ENCODE peak calls at places on chromosomes 6 and 20, in eight cellular contexts. I is effector memory CD4-positive, alpha-beta T cell; Y is GM06990; P is CD8-positive, alpha-beta memory T cell; W is cardiac fibroblast; Q is uterus; N is CD8-positive, alpha-beta T cell; M is CD4-positive, CD25-positive, alpha-beta regulatory T cell. G is an unnamed sample.

GRCh38 chr6:139982652-139983051 is 608.2 kb upstream of the CITED2 start:
- DNase-seq in I (no peak), Y (no peak), P (no peak), W (peak), Q (no peak), N (no peak), M (no peak), G (no peak)

GRCh38 chr6:3433005-3433404 is 23.8 kb downstream of the SLC22A23 start:
- DNase-seq in I (no peak), Y (no peak), P (no peak), W (no peak), Q (no peak), N (no peak), M (no peak), G (no peak)

GRCh38 chr6:20699402-20699801 is 165.1 kb downstream of the CDKAL1 start:
- DNase-seq in I (no peak), Y (no peak), P (no peak), W (no peak), Q (no peak), N (no peak), M (no peak), G (no peak)

GRCh38 chr6:45002390-45002789 is 325.7 kb upstream of the RUNX2 start:
- DNase-seq in I (no peak), Y (no peak), P (no peak), W (peak), Q (no peak), N (no peak), M (no peak), G (peak)

GRCh38 chr6:117018771-117019170 is 141.7 kb downstream of the RFX6 start:
- DNase-seq in I (no peak), Y (no peak), P (no peak), W (peak), Q (no peak), N (no peak), M (no peak), G (no peak)

GRCh38 chr6:119921491-119922010 is 572.0 kb upstream of the MAN1A1 start:
- DNase-seq in I (no peak), Y (no peak), P (no peak), W (no peak), Q (no peak), N (no peak), M (no peak), G (no peak)

GRCh38 chr6:24520929-24521546 is 26.3 kb downstream of the ALDH5A1 start:
- DNase-seq in I (no peak), Y (peak), P (no peak), W (peak), Q (no peak), N (no peak), M (no peak), G (peak)

GRCh38 chr6:34543421-34543820 is 12.7 kb downstream of the SPDEF start:
- DNase-seq in I (no peak), Y (no peak), P (no peak), W (peak), Q (no peak), N (no peak), M (no peak), G (no peak)

GRCh38 chr20:48613926-48614325 is 213.9 kb downstream of the PREX1 start:
- DNase-seq in I (no peak), Y (no peak), P (no peak), W (no peak), Q (no peak), N (no peak), M (no peak), G (no peak)

GRCh38 chr6:12761376-12762115 is 45.0 kb downstream of the PHACTR1 start:
- DNase-seq in I (no peak), Y (no peak), P (no peak), W (peak), Q (no peak), N (no peak), M (no peak), G (no peak)

GRCh38 chr6:109455502-109456282 is at the start of gene MICAL1:
- DNase-seq in I (peak), Y (peak), P (peak), W (peak), Q (peak), N (peak), M (peak), G (peak)

GRCh38 chr6:125558907-125559306 is 190.5 kb upstream of the HEY2 start:
- DNase-seq in I (no peak), Y (no peak), P (no peak), W (no peak), Q (no peak), N (no peak), M (no peak), G (no peak)

GRCh38 chr6:15947923-15948322 is 181.0 kb upstream of the MYLIP start:
- DNase-seq in I (no peak), Y (no peak), P (no peak), W (no peak), Q (no peak), N (no peak), M (no peak), G (no peak)

GRCh38 chr6:133985970-133986369 is 32.9 kb downstream of the TBPL1 start:
- DNase-seq in I (no peak), Y (no peak), P (no peak), W (no peak), Q (no peak), N (no peak), M (no peak), G (no peak)

GRCh38 chr6:30730611-30731435 is 10.7 kb downstream of the TUBB start:
- DNase-seq in I (peak), Y (peak), P (peak), W (peak), Q (peak), N (peak), M (peak), G (peak)

GRCh38 chr6:1110164-1110563 is 201.7 kb upstream of the FOXQ1 start:
- DNase-seq in I (no peak), Y (no peak), P (no peak), W (no peak), Q (no peak), N (no peak), M (no peak), G (no peak)

GRCh38 chr6:113873043-113873667 is 16.0 kb downstream of the MARCKS start:
- DNase-seq in I (no peak), Y (peak), P (no peak), W (no peak), Q (no peak), N (no peak), M (no peak), G (no peak)

GRCh38 chr6:110541701-110542309 is 65.4 kb upstream of the SLC22A16 start:
- DNase-seq in I (no peak), Y (no peak), P (no peak), W (no peak), Q (no peak), N (no peak), M (no peak), G (no peak)

GRCh38 chr6:109096198-109096597 is 891 bp downstream of the CEP57L1 start:
- DNase-seq in I (no peak), Y (no peak), P (no peak), W (peak), Q (no peak), N (no peak), M (no peak), G (no peak)

GRCh38 chr6:44126320-44127149 is 717 bp downstream of the MRPL14 start:
- DNase-seq in I (peak), Y (peak), P (peak), W (peak), Q (peak), N (no peak), M (peak), G (peak)

GRCh38 chr6:41191569-41191968 is 9.4 kb downstream of the TREML2 start:
- DNase-seq in I (no peak), Y (peak), P (peak), W (peak), Q (no peak), N (no peak), M (no peak), G (no peak)

GRCh38 chr20:4476903-4477302 is 244.8 kb upstream of the PRND start:
- DNase-seq in I (no peak), Y (no peak), P (no peak), W (peak), Q (no peak), N (no peak), M (no peak), G (no peak)

GRCh38 chr6:108133594-108134179 is 32.1 kb upstream of the NR2E1 start:
- DNase-seq in I (no peak), Y (no peak), P (no peak), W (peak), Q (peak), N (no peak), M (no peak), G (no peak)

GRCh38 chr20:8155229-8155628 is 23.2 kb downstream of the PLCB1 start:
- DNase-seq in I (no peak), Y (no peak), P (no peak), W (peak), Q (no peak), N (no peak), M (no peak), G (no peak)

GRCh38 chr6:144744720-144745119 is 459.6 kb downstream of the UTRN start:
- DNase-seq in I (no peak), Y (no peak), P (no peak), W (no peak), Q (no peak), N (no peak), M (no peak), G (no peak)

GRCh38 chr20:44388466-44389023 is 33.0 kb downstream of the HNF4A start:
- DNase-seq in I (peak), Y (peak), P (peak), W (peak), Q (peak), N (peak), M (peak), G (peak)

GRCh38 chr6:142353690-142354089 is 51.9 kb downstream of the ADGRG6 start:
- DNase-seq in I (no peak), Y (no peak), P (no peak), W (no peak), Q (no peak), N (no peak), M (no peak), G (no peak)

GRCh38 chr6:30493643-30494250 is 4.4 kb downstream of the HLA-E start:
- DNase-seq in I (no peak), Y (no peak), P (peak), W (no peak), Q (no peak), N (no peak), M (no peak), G (peak)

GRCh38 chr6:37256692-37257319 is 766 bp upstream of the TBC1D22B start:
- DNase-seq in I (no peak), Y (no peak), P (no peak), W (peak), Q (no peak), N (no peak), M (no peak), G (no peak)
- H3K4me3 ChIP-seq in I (peak), Y (peak), P (peak), W (peak), Q (peak), N (no peak), M (peak), G (peak)

DNA sequence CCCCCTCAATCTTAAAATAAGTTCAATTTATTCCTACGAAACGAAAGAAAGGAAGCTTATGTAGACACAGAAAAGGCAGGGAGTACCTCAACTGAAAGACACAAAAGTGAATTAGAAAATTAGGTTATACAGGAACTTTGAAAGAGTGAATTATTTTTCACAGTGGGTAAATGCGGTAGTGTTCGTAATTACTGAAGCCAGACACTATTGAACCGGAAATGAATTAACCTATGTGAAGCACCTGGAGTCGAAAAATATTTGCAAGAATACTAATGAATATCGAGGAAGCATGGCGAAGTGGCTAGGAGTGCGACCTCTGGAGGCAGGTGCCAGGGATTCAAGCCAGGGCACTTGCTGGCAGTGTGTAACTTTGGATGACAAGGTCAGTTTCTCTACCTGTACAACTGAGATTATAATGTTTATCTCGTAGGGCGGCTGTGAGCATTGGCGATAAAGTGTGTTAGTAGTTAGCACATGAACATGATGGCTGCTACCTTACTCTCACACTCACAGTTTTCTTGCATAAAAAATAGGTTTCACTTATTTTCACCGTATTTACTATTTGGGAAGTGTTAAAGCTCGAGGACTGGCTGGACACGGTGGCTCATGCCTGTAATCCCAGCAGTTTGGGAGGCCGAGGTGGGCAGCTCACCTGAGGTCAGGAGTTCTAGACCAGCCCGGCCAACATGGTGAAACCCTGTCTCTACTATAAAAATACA is 542 bp upstream of the SLC18B1 start:
- DNase-seq in I (peak), Y (peak), P (peak), W (peak), Q (peak), N (peak), M (peak), G (peak)
- H3K4me3 ChIP-seq in I (no peak), Y (peak), P (peak), W (peak), Q (peak), N (no peak), M (no peak), G (peak)

DNA sequence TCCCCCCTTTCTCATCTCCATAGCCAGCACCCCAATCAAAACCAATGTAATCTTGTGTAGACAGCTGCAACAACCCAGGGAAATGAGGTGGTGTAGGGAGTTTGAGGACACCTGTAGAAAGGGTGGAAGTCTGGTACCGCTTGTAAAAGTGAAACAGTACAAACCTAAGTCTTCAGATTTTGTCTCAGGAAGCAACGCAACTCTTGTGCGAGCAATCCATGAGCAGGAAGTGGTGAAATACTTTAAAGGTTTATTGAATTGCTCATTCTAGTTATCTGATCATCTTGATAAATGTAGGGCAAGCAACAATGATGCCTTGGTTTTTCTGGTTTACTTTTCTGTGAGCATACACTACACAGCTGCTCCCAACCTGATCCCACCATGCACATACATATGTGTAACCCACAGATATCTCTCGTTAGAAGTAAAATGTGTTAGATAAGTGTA is 71.1 kb upstream of the THEMIS start:
- DNase-seq in I (peak), Y (no peak), P (peak), W (peak), Q (no peak), N (peak), M (peak), G (peak)
- H3K4me3 ChIP-seq in I (peak), Y (no peak), P (peak), W (no peak), Q (no peak), N (peak), M (peak), G (peak)

GRCh38 chr20:50306478-50307423 is 116.1 kb downstream of the CEBPB start:
- DNase-seq in I (no peak), Y (no peak), P (no peak), W (no peak), Q (no peak), N (no peak), M (no peak), G (no peak)
- H3K4me3 ChIP-seq in I (no peak), Y (no peak), P (no peak), W (no peak), Q (no peak), N (no peak), M (no peak), G (no peak)

GRCh38 chr20:50560867-50561266 is 50.7 kb downstream of the PTPN1 start:
- DNase-seq in I (no peak), Y (no peak), P (no peak), W (no peak), Q (no peak), N (no peak), M (no peak), G (no peak)
- H3K4me3 ChIP-seq in I (no peak), Y (no peak), P (no peak), W (no peak), Q (no peak), N (no peak), M (peak), G (no peak)

DNA sequence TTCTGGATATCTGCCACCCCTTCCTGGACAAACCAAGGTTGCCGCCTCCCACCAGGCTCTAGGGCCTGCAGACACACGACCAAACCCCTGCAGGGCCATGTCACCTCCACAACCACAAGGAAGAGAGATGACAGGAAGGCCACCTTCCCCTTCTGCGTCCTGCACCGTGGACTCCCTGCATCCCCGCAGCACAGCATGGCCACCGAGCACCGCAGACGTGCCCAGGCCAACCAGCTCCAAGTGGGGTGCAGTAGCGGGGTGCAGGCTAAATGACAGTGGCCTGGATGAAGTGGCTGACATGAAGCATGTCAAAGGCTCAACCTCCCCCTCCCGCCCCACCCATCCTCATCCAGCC is 13.8 kb downstream of the TAF4 start:
- DNase-seq in I (no peak), Y (no peak), P (no peak), W (no peak), Q (no peak), N (no peak), M (no peak), G (no peak)
- H3K4me3 ChIP-seq in I (no peak), Y (no peak), P (no peak), W (no peak), Q (no peak), N (no peak), M (no peak), G (no peak)